ENCODE peak calls at places on chromosomes 11 and 22, in nine cellular contexts. One of them, this sample, is unnamed.
A peak's percentile ranks its signal among the peaks of the same experiment; 100 is the strongest.

GRCh38 chr22:28230682-28231081 is 311.6 kb upstream of the PITPNB start:
- DNase-seq in WTC11: no peak
- DNase-seq in ascending aorta: no peak
- DNase-seq in esophagus muscularis mucosa: no peak
- DNase-seq in stomach: no peak
- DNase-seq in B cell: no peak
- DNase-seq in heart right ventricle: no peak
- DNase-seq in AG04450: no peak
- DNase-seq in IMR-90: peak; percentile 18
- DNase-seq in this sample: no peak

GRCh38 chr22:32723632-32724031 is 77.9 kb upstream of the TIMP3 start:
- DNase-seq in WTC11: no peak
- DNase-seq in heart right ventricle: peak; percentile 66
- DNase-seq in B cell: peak; percentile 35
- DNase-seq in ascending aorta: peak; percentile 70
- DNase-seq in IMR-90: peak; percentile 96
- DNase-seq in AG04450: peak; percentile 83
- DNase-seq in stomach: peak; percentile 34
- DNase-seq in esophagus muscularis mucosa: no peak
- DNase-seq in this sample: peak; percentile 94

GRCh38 chr11:118886681-118887111 is 3.0 kb downstream of the CXCR5 start:
- DNase-seq in heart right ventricle: no peak
- DNase-seq in AG04450: no peak
- DNase-seq in ascending aorta: no peak
- DNase-seq in WTC11: no peak
- DNase-seq in stomach: no peak
- DNase-seq in IMR-90: no peak
- DNase-seq in B cell: peak; percentile 85
- DNase-seq in esophagus muscularis mucosa: no peak
- DNase-seq in this sample: no peak

GRCh38 chr11:78402842-78403241 is 14.8 kb downstream of the GAB2 start:
- DNase-seq in heart right ventricle: no peak
- DNase-seq in IMR-90: no peak
- DNase-seq in AG04450: no peak
- DNase-seq in stomach: no peak
- DNase-seq in B cell: no peak
- DNase-seq in WTC11: no peak
- DNase-seq in ascending aorta: no peak
- DNase-seq in esophagus muscularis mucosa: no peak
- DNase-seq in this sample: no peak

GRCh38 chr11:131999084-131999483 is 628.7 kb downstream of the NTM start:
- DNase-seq in AG04450: no peak
- DNase-seq in B cell: no peak
- DNase-seq in ascending aorta: no peak
- DNase-seq in WTC11: no peak
- DNase-seq in stomach: no peak
- DNase-seq in IMR-90: no peak
- DNase-seq in heart right ventricle: no peak
- DNase-seq in esophagus muscularis mucosa: no peak
- DNase-seq in this sample: peak; percentile 28

GRCh38 chr11:19751055-19751454 is 38.4 kb downstream of the NAV2 start:
- DNase-seq in AG04450: no peak
- DNase-seq in esophagus muscularis mucosa: no peak
- DNase-seq in heart right ventricle: no peak
- DNase-seq in ascending aorta: no peak
- DNase-seq in WTC11: no peak
- DNase-seq in B cell: no peak
- DNase-seq in IMR-90: no peak
- DNase-seq in stomach: no peak
- DNase-seq in this sample: no peak

GRCh38 chr11:42631223-42631843 is 680.5 kb upstream of the API5 start:
- DNase-seq in esophagus muscularis mucosa: no peak
- DNase-seq in ascending aorta: no peak
- DNase-seq in WTC11: no peak
- DNase-seq in AG04450: no peak
- DNase-seq in IMR-90: no peak
- DNase-seq in B cell: no peak
- DNase-seq in stomach: no peak
- DNase-seq in heart right ventricle: no peak
- DNase-seq in this sample: no peak

GRCh38 chr22:49930596-49931412 is 12.4 kb downstream of the CRELD2 start:
- DNase-seq in ascending aorta: peak; percentile 89
- DNase-seq in WTC11: no peak
- DNase-seq in heart right ventricle: peak; percentile 83
- DNase-seq in stomach: peak; percentile 87
- DNase-seq in AG04450: no peak
- DNase-seq in B cell: peak; percentile 84
- DNase-seq in esophagus muscularis mucosa: no peak
- DNase-seq in IMR-90: peak; percentile 66
- DNase-seq in this sample: peak; percentile 65

GRCh38 chr11:129213261-129213660 is 21.1 kb upstream of the ARHGAP32 start:
- DNase-seq in heart right ventricle: no peak
- DNase-seq in esophagus muscularis mucosa: no peak
- DNase-seq in B cell: no peak
- DNase-seq in AG04450: no peak
- DNase-seq in stomach: no peak
- DNase-seq in IMR-90: no peak
- DNase-seq in ascending aorta: no peak
- DNase-seq in WTC11: no peak
- DNase-seq in this sample: no peak

GRCh38 chr11:20973959-20974358 is 304.6 kb downstream of the NELL1 start:
- DNase-seq in IMR-90: no peak
- DNase-seq in B cell: no peak
- DNase-seq in AG04450: no peak
- DNase-seq in WTC11: no peak
- DNase-seq in esophagus muscularis mucosa: no peak
- DNase-seq in heart right ventricle: no peak
- DNase-seq in ascending aorta: no peak
- DNase-seq in stomach: no peak
- DNase-seq in this sample: no peak

GRCh38 chr11:296976-297665 is 2.2 kb downstream of the IFITM5 start:
- DNase-seq in WTC11: peak; percentile 16
- DNase-seq in heart right ventricle: no peak
- DNase-seq in esophagus muscularis mucosa: no peak
- DNase-seq in AG04450: no peak
- DNase-seq in IMR-90: no peak
- DNase-seq in stomach: no peak
- DNase-seq in ascending aorta: no peak
- DNase-seq in B cell: no peak
- DNase-seq in this sample: no peak

GRCh38 chr11:298406-299065 is 790 bp downstream of the IFITM5 start:
- DNase-seq in B cell: no peak
- DNase-seq in WTC11: peak; percentile 24
- DNase-seq in heart right ventricle: no peak
- DNase-seq in ascending aorta: no peak
- DNase-seq in stomach: no peak
- DNase-seq in IMR-90: no peak
- DNase-seq in esophagus muscularis mucosa: no peak
- DNase-seq in AG04450: no peak
- DNase-seq in this sample: no peak

GRCh38 chr11:299081-299891 is at the start of gene IFITM5:
- DNase-seq in ascending aorta: no peak
- DNase-seq in IMR-90: no peak
- DNase-seq in stomach: no peak
- DNase-seq in WTC11: peak; percentile 10
- DNase-seq in AG04450: no peak
- DNase-seq in esophagus muscularis mucosa: no peak
- DNase-seq in B cell: no peak
- DNase-seq in heart right ventricle: no peak
- DNase-seq in this sample: no peak

GRCh38 chr11:296206-296975 is 2.9 kb downstream of the IFITM5 start:
- DNase-seq in esophagus muscularis mucosa: no peak
- DNase-seq in heart right ventricle: no peak
- DNase-seq in AG04450: no peak
- DNase-seq in ascending aorta: no peak
- DNase-seq in IMR-90: no peak
- DNase-seq in B cell: no peak
- DNase-seq in stomach: no peak
- DNase-seq in WTC11: peak; percentile 20
- DNase-seq in this sample: no peak

DNA sequence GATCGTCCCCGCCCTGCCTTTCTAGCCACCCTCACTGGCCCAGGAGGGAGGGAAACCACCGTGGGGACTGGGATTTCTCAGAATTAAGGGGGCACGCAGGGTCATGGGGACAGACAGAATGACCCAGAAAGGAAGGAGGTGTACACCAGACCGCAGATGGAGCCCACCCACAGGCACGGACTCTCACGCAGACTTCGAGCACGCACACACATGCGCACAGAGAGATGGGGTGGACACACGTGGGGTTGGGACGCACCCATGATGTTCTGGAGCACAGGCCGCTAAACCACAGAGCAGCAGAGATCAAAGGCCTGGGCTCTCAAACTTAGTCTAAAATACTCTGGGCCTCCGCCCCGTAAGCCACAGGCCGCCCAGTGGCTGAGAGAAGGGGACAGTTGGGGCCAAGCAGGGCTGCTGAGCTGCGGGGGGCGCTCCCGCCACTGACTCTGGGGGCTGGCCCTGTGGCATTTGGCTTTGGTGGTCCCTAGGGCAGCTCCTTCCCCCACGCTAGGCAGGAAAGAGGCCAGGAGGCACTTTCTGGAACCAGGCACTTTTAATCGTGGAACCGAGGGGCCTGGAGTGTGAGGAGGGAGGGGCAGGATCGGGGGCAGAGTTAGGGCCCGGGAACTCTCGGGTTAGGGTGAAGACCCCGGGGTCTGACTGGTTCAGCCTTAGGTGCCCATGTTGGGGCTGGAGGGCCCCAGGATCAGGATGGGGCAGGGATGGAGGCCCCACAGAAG is 1.5 kb downstream of the IFITM5 start:
- DNase-seq in heart right ventricle: no peak
- DNase-seq in ascending aorta: no peak
- DNase-seq in esophagus muscularis mucosa: no peak
- DNase-seq in stomach: no peak
- DNase-seq in B cell: no peak
- DNase-seq in IMR-90: no peak
- DNase-seq in AG04450: no peak
- DNase-seq in WTC11: peak; percentile 21
- DNase-seq in this sample: peak; percentile 73
- TF ChIP-seq CTCF in heart right ventricle: no peak
- TF ChIP-seq CTCF in ascending aorta: no peak
- TF ChIP-seq CTCF in esophagus muscularis mucosa: no peak
- TF ChIP-seq CTCF in stomach: no peak
- TF ChIP-seq CTCF in B cell: no peak
- TF ChIP-seq CTCF in IMR-90: no peak
- TF ChIP-seq CTCF in AG04450: no peak
- TF ChIP-seq CTCF in WTC11: no peak
- TF ChIP-seq CTCF in this sample: no peak

GRCh38 chr22:43427296-43428004 is 15.6 kb downstream of the MPPED1 start:
- DNase-seq in stomach: no peak
- DNase-seq in WTC11: no peak
- DNase-seq in B cell: no peak
- DNase-seq in AG04450: no peak
- DNase-seq in IMR-90: no peak
- DNase-seq in esophagus muscularis mucosa: no peak
- DNase-seq in ascending aorta: no peak
- DNase-seq in heart right ventricle: no peak
- DNase-seq in this sample: no peak
- TF ChIP-seq CTCF in stomach: no peak
- TF ChIP-seq CTCF in WTC11: no peak
- TF ChIP-seq CTCF in B cell: no peak
- TF ChIP-seq CTCF in AG04450: no peak
- TF ChIP-seq CTCF in IMR-90: no peak
- TF ChIP-seq CTCF in esophagus muscularis mucosa: no peak
- TF ChIP-seq CTCF in ascending aorta: no peak
- TF ChIP-seq CTCF in heart right ventricle: no peak
- TF ChIP-seq CTCF in this sample: no peak

GRCh38 chr11:9138612-9139579 is 47.5 kb upstream of the SCUBE2 start:
- DNase-seq in AG04450: peak; percentile 81
- DNase-seq in ascending aorta: peak; percentile 74
- DNase-seq in esophagus muscularis mucosa: no peak
- DNase-seq in B cell: no peak
- DNase-seq in heart right ventricle: peak; percentile 36
- DNase-seq in WTC11: no peak
- DNase-seq in IMR-90: peak; percentile 95
- DNase-seq in stomach: peak; percentile 54
- DNase-seq in this sample: peak; percentile 72

GRCh38 chr11:9136731-9137130 is 45.3 kb upstream of the SCUBE2 start:
- DNase-seq in esophagus muscularis mucosa: no peak
- DNase-seq in stomach: no peak
- DNase-seq in AG04450: no peak
- DNase-seq in heart right ventricle: no peak
- DNase-seq in WTC11: no peak
- DNase-seq in B cell: no peak
- DNase-seq in ascending aorta: no peak
- DNase-seq in IMR-90: no peak
- DNase-seq in this sample: no peak

GRCh38 chr11:9138133-9138453 is 46.7 kb upstream of the SCUBE2 start:
- DNase-seq in IMR-90: no peak
- DNase-seq in heart right ventricle: no peak
- DNase-seq in AG04450: no peak
- DNase-seq in esophagus muscularis mucosa: no peak
- DNase-seq in ascending aorta: no peak
- DNase-seq in B cell: no peak
- DNase-seq in WTC11: no peak
- DNase-seq in stomach: no peak
- DNase-seq in this sample: no peak

GRCh38 chr11:9139628-9140357 is 48.4 kb upstream of the SCUBE2 start:
- DNase-seq in stomach: no peak
- DNase-seq in AG04450: no peak
- DNase-seq in ascending aorta: no peak
- DNase-seq in esophagus muscularis mucosa: no peak
- DNase-seq in B cell: no peak
- DNase-seq in WTC11: no peak
- DNase-seq in IMR-90: no peak
- DNase-seq in heart right ventricle: no peak
- DNase-seq in this sample: no peak

GRCh38 chr11:9137293-9138132 is 46.1 kb upstream of the SCUBE2 start:
- DNase-seq in ascending aorta: peak; percentile 86
- DNase-seq in heart right ventricle: peak; percentile 70
- DNase-seq in AG04450: peak; percentile 41
- DNase-seq in WTC11: peak; percentile 94
- DNase-seq in esophagus muscularis mucosa: peak; percentile 93
- DNase-seq in stomach: peak; percentile 84
- DNase-seq in IMR-90: peak; percentile 69
- DNase-seq in B cell: peak; percentile 68
- DNase-seq in this sample: peak; percentile 70
- TF ChIP-seq CTCF in ascending aorta: peak; percentile 98
- TF ChIP-seq CTCF in heart right ventricle: peak; percentile 85
- TF ChIP-seq CTCF in AG04450: peak; percentile 99
- TF ChIP-seq CTCF in WTC11: peak; percentile 84
- TF ChIP-seq CTCF in esophagus muscularis mucosa: peak; percentile 100
- TF ChIP-seq CTCF in stomach: peak; percentile 96
- TF ChIP-seq CTCF in IMR-90: peak; percentile 92
- TF ChIP-seq CTCF in B cell: peak; percentile 94
- TF ChIP-seq CTCF in this sample: peak; percentile 99

DNA sequence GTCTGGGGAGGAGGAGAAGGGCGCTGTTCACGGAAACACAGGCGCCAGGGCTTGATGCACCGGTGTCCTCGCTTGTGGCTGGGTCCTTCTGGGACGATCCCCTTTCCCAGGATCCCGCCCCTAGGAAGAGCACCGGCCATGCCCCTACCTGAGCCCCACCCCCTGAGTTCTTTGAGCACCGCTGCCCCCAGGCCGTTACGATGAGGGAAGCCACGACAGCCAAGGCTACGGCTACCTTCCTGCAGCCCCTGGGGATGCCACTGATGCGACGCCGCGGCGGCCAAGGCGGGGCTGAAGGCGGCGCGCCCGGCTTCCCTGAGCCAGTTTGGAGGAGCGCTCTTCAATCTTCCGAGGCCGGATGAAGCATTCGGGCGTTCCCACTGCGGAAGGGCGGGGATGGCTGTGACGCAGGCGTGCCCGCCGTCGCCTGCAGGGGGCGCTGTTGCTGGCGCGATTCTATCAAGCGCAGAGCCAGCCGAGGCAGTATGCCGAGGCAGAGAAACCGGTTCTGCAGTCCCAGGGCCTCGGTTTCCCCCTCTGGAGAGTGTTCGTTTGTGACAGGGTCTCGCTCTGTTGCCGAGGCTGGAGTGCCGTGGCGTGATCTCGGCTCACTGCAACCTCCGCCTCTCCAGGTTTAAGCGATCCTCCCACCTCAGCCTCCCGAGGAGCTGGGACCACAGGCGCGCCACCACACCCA is 9.7 kb upstream of the NEFH start:
- DNase-seq in heart right ventricle: peak; percentile 35
- DNase-seq in B cell: peak; percentile 83
- DNase-seq in ascending aorta: peak; percentile 66
- DNase-seq in stomach: peak; percentile 63
- DNase-seq in AG04450: no peak
- DNase-seq in esophagus muscularis mucosa: no peak
- DNase-seq in IMR-90: peak; percentile 24
- DNase-seq in WTC11: peak; percentile 95
- DNase-seq in this sample: peak; percentile 59
- TF ChIP-seq CTCF in heart right ventricle: peak; percentile 51
- TF ChIP-seq CTCF in B cell: peak; percentile 84
- TF ChIP-seq CTCF in ascending aorta: peak; percentile 71
- TF ChIP-seq CTCF in stomach: peak; percentile 48
- TF ChIP-seq CTCF in AG04450: peak; percentile 74
- TF ChIP-seq CTCF in esophagus muscularis mucosa: peak; percentile 79
- TF ChIP-seq CTCF in IMR-90: peak; percentile 74
- TF ChIP-seq CTCF in WTC11: peak; percentile 100
- TF ChIP-seq CTCF in this sample: peak; percentile 85